ENCODE peak calls at places on chromosomes 1 and 21, in ten cellular contexts. A, Y, D, W, F, Z, X, L, T and R are unnamed samples.

GRCh38 chr1:29640428-29640785 is 404.1 kb downstream of the PTPRU start:
- DNase-seq in A (no peak), Y (no peak), D (no peak), W (no peak), F (no peak), Z (no peak), X (no peak), L (no peak), T (no peak), R (no peak)

GRCh38 chr1:181251001-181251712 is 162.7 kb downstream of the IER5 start:
- DNase-seq in A (no peak), Y (no peak), D (peak), W (no peak), F (no peak), Z (no peak), X (peak), L (no peak), T (no peak), R (peak)

GRCh38 chr1:11194407-11195176 is 5.4 kb downstream of the ANGPTL7 start:
- DNase-seq in A (no peak), Y (no peak), D (no peak), W (no peak), F (no peak), Z (no peak), X (no peak), L (no peak), T (no peak), R (no peak)

GRCh38 chr21:46066843-46067331 is 31.0 kb upstream of the COL6A2 start:
- DNase-seq in A (no peak), Y (no peak), D (no peak), W (no peak), F (no peak), Z (no peak), X (no peak), L (no peak), T (no peak), R (no peak)

GRCh38 chr21:38733973-38734546 is 71.7 kb upstream of the ETS2 start:
- DNase-seq in A (no peak), Y (peak), D (peak), W (peak), F (peak), Z (peak), X (peak), L (peak), T (peak), R (peak)

GRCh38 chr1:925532-926421 is 2.1 kb downstream of the SAMD11 start:
- DNase-seq in A (no peak), Y (no peak), D (no peak), W (no peak), F (no peak), Z (no peak), X (no peak), L (no peak), T (no peak), R (no peak)

GRCh38 chr1:151993734-151994496 is at the start of gene S100A10:
- DNase-seq in A (peak), Y (peak), D (peak), W (no peak), F (peak), Z (peak), X (peak), L (peak), T (peak), R (no peak)

GRCh38 chr21:43797415-43797814 is 8.0 kb downstream of the RRP1 start:
- DNase-seq in A (no peak), Y (no peak), D (no peak), W (no peak), F (no peak), Z (no peak), X (no peak), L (no peak), T (no peak), R (no peak)

GRCh38 chr1:23673086-23673813 is 18.4 kb upstream of the RPL11 start:
- DNase-seq in A (no peak), Y (no peak), D (peak), W (no peak), F (no peak), Z (no peak), X (peak), L (no peak), T (no peak), R (no peak)

GRCh38 chr1:235246022-235246948 is 81.7 kb downstream of the ARID4B start:
- DNase-seq in A (no peak), Y (no peak), D (no peak), W (no peak), F (no peak), Z (no peak), X (no peak), L (no peak), T (no peak), R (no peak)

GRCh38 chr1:28256197-28256827 is 3.0 kb upstream of the SESN2 start:
- DNase-seq in A (no peak), Y (no peak), D (no peak), W (no peak), F (no peak), Z (no peak), X (no peak), L (no peak), T (no peak), R (no peak)

GRCh38 chr1:89953072-89953626 is 41.8 kb upstream of the ZNF326 start:
- DNase-seq in A (no peak), Y (no peak), D (peak), W (no peak), F (peak), Z (no peak), X (peak), L (no peak), T (peak), R (peak)

GRCh38 chr1:190464686-190465085 is 13.0 kb downstream of the BRINP3 start:
- DNase-seq in A (no peak), Y (no peak), D (no peak), W (no peak), F (no peak), Z (no peak), X (no peak), L (no peak), T (no peak), R (no peak)